ENCODE peak calls at places on chromosomes 13 and 19, in nine cellular contexts. A, V, C, T, O, M, Z, R and E are unnamed samples.
A peak's percentile ranks its signal among the peaks of the same experiment; 100 is the strongest.

GRCh38 chr19:5037936-5038335 is 69.0 kb downstream of the KDM4B start:
- DNase-seq in A (no peak), V (no peak), C (no peak), T (no peak), O (no peak), M (no peak), Z (no peak), R (no peak), E (no peak)

GRCh38 chr13:106752584-106753202 is 184.8 kb upstream of the ARGLU1 start:
- DNase-seq in A (no peak), V (no peak), C (no peak), T (no peak), O (no peak), M (no peak), Z (no peak), R (no peak), E (no peak)

GRCh38 chr13:106533940-106534843 is 1.3 kb downstream of the EFNB2 start:
- DNase-seq in A (peak; percentile 54), V (peak; percentile 44), C (no peak), T (peak; percentile 63), O (peak; percentile 13), M (no peak), Z (peak; percentile 63), R (no peak), E (peak; percentile 50)

GRCh38 chr19:14383556-14383897 is 2.3 kb downstream of the ADGRE5 start:
- DNase-seq in A (no peak), V (no peak), C (no peak), T (peak; percentile 54), O (no peak), M (no peak), Z (peak; percentile 39), R (no peak), E (no peak)

GRCh38 chr13:75079226-75079625 is 402.7 kb downstream of the TBC1D4 start:
- DNase-seq in A (no peak), V (no peak), C (no peak), T (peak; percentile 14), O (no peak), M (no peak), Z (peak; percentile 66), R (no peak), E (no peak)

GRCh38 chr13:98089826-98090225 is 53.1 kb upstream of the FARP1 start:
- DNase-seq in A (no peak), V (no peak), C (no peak), T (no peak), O (no peak), M (no peak), Z (peak; percentile 47), R (no peak), E (no peak)

GRCh38 chr19:18233224-18233825 is 7.1 kb upstream of the PDE4C start:
- DNase-seq in A (peak; percentile 62), V (peak; percentile 77), C (peak; percentile 80), T (peak; percentile 52), O (peak; percentile 75), M (peak; percentile 35), Z (peak; percentile 39), R (peak; percentile 72), E (no peak)

GRCh38 chr13:41054212-41054877 is 7.0 kb upstream of the WBP4 start:
- DNase-seq in A (peak; percentile 9), V (peak; percentile 3), C (peak; percentile 28), T (peak; percentile 65), O (peak; percentile 21), M (peak; percentile 21), Z (peak; percentile 64), R (peak; percentile 54), E (no peak)

GRCh38 chr19:46764817-46765291 is 18.6 kb upstream of the STRN4 start:
- DNase-seq in A (peak; percentile 48), V (no peak), C (no peak), T (no peak), O (no peak), M (no peak), Z (no peak), R (no peak), E (no peak)

GRCh38 chr19:9109959-9110358 is 2.7 kb upstream of the OR7G2 start:
- DNase-seq in A (no peak), V (no peak), C (no peak), T (no peak), O (no peak), M (no peak), Z (no peak), R (no peak), E (no peak)

GRCh38 chr19:33720691-33721682 is 75.7 kb upstream of the KCTD15 start:
- DNase-seq in A (no peak), V (no peak), C (no peak), T (no peak), O (no peak), M (no peak), Z (no peak), R (no peak), E (no peak)

GRCh38 chr19:18905520-18906236 is 9.7 kb upstream of the CERS1 start:
- DNase-seq in A (no peak), V (no peak), C (no peak), T (no peak), O (no peak), M (no peak), Z (no peak), R (no peak), E (no peak)